ENCODE peak calls at places on chromosomes 13 and 19, in eight cellular contexts. L is stimulated activated CD4-positive, alpha-beta T cell treated with anti-CD3 and anti-CD28 coated beads, Interleukin-4, amount 100 ng/mL, for 48 hours; K is KBM-7; D is stimulated activated CD8-positive, alpha-beta memory T cell treated with anti-CD3 and anti-CD28 coated beads, Interleukin-4, amount 100 ng/mL, for 1 hour; M is hypothalamus; W is iris pigment epithelial cell; C is AG04450; Y is NCI-H1092. Z is an unnamed sample.

GRCh38 chr19:18057557-18057956 is 29.2 kb downstream of the IL12RB1 start:
- DNase-seq in L (no peak), K (peak; percentile 28), D (no peak), M (peak; percentile 24), W (no peak), C (no peak), Y (no peak), Z (no peak)

GRCh38 chr19:44111910-44112463 is 1.2 kb upstream of the ZNF225 start:
- DNase-seq in L (no peak), K (no peak), D (no peak), M (no peak), W (peak; percentile 97), C (peak; percentile 67), Y (no peak), Z (peak; percentile 77)

GRCh38 chr13:42071667-42072419 is 23.4 kb downstream of the DGKH start:
- DNase-seq in L (no peak), K (peak; percentile 70), D (no peak), M (no peak), W (peak; percentile 87), C (no peak), Y (no peak), Z (no peak)

GRCh38 chr13:51895906-51896888 is 34.4 kb downstream of the CCDC70 start:
- DNase-seq in L (peak; percentile 43), K (peak; percentile 74), D (no peak), M (no peak), W (peak; percentile 70), C (peak; percentile 7), Y (no peak), Z (peak; percentile 34)

GRCh38 chr19:2727640-2727944 is 6.4 kb upstream of the DIRAS1 start:
- DNase-seq in L (no peak), K (no peak), D (no peak), M (no peak), W (peak; percentile 4), C (no peak), Y (no peak), Z (no peak)

GRCh38 chr13:43293561-43293960 is 270.2 kb downstream of the DNAJC15 start:
- DNase-seq in L (no peak), K (no peak), D (no peak), M (no peak), W (no peak), C (no peak), Y (no peak), Z (peak; percentile 40)

GRCh38 chr13:25037057-25037813 is 58.7 kb upstream of the PABPC3 start:
- DNase-seq in L (peak; percentile 29), K (peak; percentile 47), D (peak; percentile 11), M (peak; percentile 9), W (peak; percentile 69), C (peak; percentile 23), Y (peak; percentile 47), Z (peak; percentile 64)

GRCh38 chr19:5547881-5548280 is 19.9 kb downstream of the TINCR start:
- DNase-seq in L (no peak), K (peak; percentile 72), D (no peak), M (no peak), W (peak; percentile 31), C (peak; percentile 13), Y (no peak), Z (peak; percentile 18)

GRCh38 chr19:5718032-5718578 is 1.8 kb downstream of the LONP1 start:
- DNase-seq in L (peak; percentile 66), K (no peak), D (no peak), M (no peak), W (peak; percentile 72), C (peak; percentile 10), Y (no peak), Z (no peak)

GRCh38 chr19:31436121-31436776 is 87.0 kb upstream of the TSHZ3 start:
- DNase-seq in L (no peak), K (no peak), D (no peak), M (no peak), W (peak; percentile 52), C (no peak), Y (no peak), Z (peak; percentile 34)

GRCh38 chr19:17248011-17248776 is 2.5 kb upstream of the NR2F6 start:
- DNase-seq in L (no peak), K (no peak), D (no peak), M (no peak), W (no peak), C (no peak), Y (no peak), Z (no peak)

GRCh38 chr19:45307361-45307760 is 15.3 kb downstream of the CKM start:
- DNase-seq in L (no peak), K (no peak), D (no peak), M (no peak), W (no peak), C (no peak), Y (no peak), Z (no peak)

GRCh38 chr13:107865643-107866006 is 349.7 kb downstream of the LIG4 start:
- DNase-seq in L (no peak), K (no peak), D (no peak), M (no peak), W (peak; percentile 54), C (no peak), Y (peak; percentile 75), Z (peak; percentile 42)

GRCh38 chr19:29098863-29099481 is 114.0 kb downstream of the UQCRFS1 start:
- DNase-seq in L (no peak), K (no peak), D (no peak), M (no peak), W (peak; percentile 23), C (peak; percentile 7), Y (no peak), Z (no peak)

GRCh38 chr13:73779881-73780280 is 354.3 kb downstream of the KLF12 start:
- DNase-seq in L (no peak), K (no peak), D (no peak), M (no peak), W (no peak), C (no peak), Y (no peak), Z (no peak)

GRCh38 chr19:771332-771785 is 20.4 kb downstream of the MISP start:
- DNase-seq in L (peak; percentile 15), K (peak; percentile 58), D (no peak), M (no peak), W (peak; percentile 51), C (no peak), Y (no peak), Z (peak; percentile 55)

GRCh38 chr19:38781058-38781457 is 7.7 kb upstream of the LGALS7 start:
- DNase-seq in L (no peak), K (no peak), D (no peak), M (no peak), W (no peak), C (no peak), Y (no peak), Z (no peak)

GRCh38 chr13:32530841-32531253 is 7.7 kb downstream of the N4BP2L2 start:
- DNase-seq in L (no peak), K (peak; percentile 35), D (no peak), M (no peak), W (peak; percentile 89), C (peak; percentile 58), Y (no peak), Z (peak; percentile 42)

GRCh38 chr13:25177012-25177411 is 4.9 kb upstream of the AMER2 start:
- DNase-seq in L (no peak), K (no peak), D (no peak), M (no peak), W (no peak), C (no peak), Y (no peak), Z (no peak)

GRCh38 chr13:32790731-32791130 is 204.5 kb downstream of the PDS5B start:
- DNase-seq in L (no peak), K (peak; percentile 16), D (no peak), M (no peak), W (no peak), C (no peak), Y (no peak), Z (no peak)

GRCh38 chr19:15337202-15337601 is 4.9 kb upstream of the BRD4 start:
- DNase-seq in L (no peak), K (no peak), D (no peak), M (no peak), W (peak; percentile 64), C (no peak), Y (no peak), Z (peak; percentile 66)

GRCh38 chr19:47005873-47006272 is 13.8 kb upstream of the NPAS1 start:
- DNase-seq in L (no peak), K (peak; percentile 25), D (no peak), M (no peak), W (no peak), C (no peak), Y (no peak), Z (no peak)

GRCh38 chr19:2462635-2463421 is 6.1 kb upstream of the LMNB2 start:
- DNase-seq in L (no peak), K (no peak), D (no peak), M (peak; percentile 21), W (peak; percentile 97), C (peak; percentile 86), Y (peak; percentile 78), Z (peak; percentile 97)

GRCh38 chr13:78265098-78265497 is 338.3 kb downstream of the POU4F1 start:
- DNase-seq in L (no peak), K (no peak), D (no peak), M (no peak), W (no peak), C (no peak), Y (no peak), Z (peak; percentile 34)

GRCh38 chr13:26074706-26075105 is 22.9 kb upstream of the SHISA2 start:
- DNase-seq in L (no peak), K (no peak), D (no peak), M (no peak), W (peak; percentile 26), C (no peak), Y (no peak), Z (no peak)

GRCh38 chr19:31139871-31140505 is 209.2 kb downstream of the TSHZ3 start:
- DNase-seq in L (no peak), K (no peak), D (no peak), M (no peak), W (peak; percentile 78), C (peak; percentile 45), Y (no peak), Z (peak; percentile 91)

GRCh38 chr19:15471639-15472101 is 7.3 kb upstream of the RASAL3 start:
- DNase-seq in L (no peak), K (no peak), D (no peak), M (no peak), W (no peak), C (no peak), Y (no peak), Z (no peak)

GRCh38 chr13:112970552-112971287 is 1.7 kb downstream of the MCF2L start:
- DNase-seq in L (no peak), K (no peak), D (no peak), M (no peak), W (no peak), C (no peak), Y (no peak), Z (no peak)

GRCh38 chr13:95301947-95302386 is 716 bp upstream of the ABCC4 start:
- DNase-seq in L (no peak), K (no peak), D (no peak), M (no peak), W (no peak), C (no peak), Y (peak; percentile 81), Z (no peak)

GRCh38 chr19:30590596-30591229 is 218.5 kb downstream of the ZNF536 start:
- DNase-seq in L (no peak), K (no peak), D (no peak), M (no peak), W (no peak), C (no peak), Y (no peak), Z (no peak)

GRCh38 chr19:51341066-51341465 is 873 bp downstream of the VSIG10L start:
- DNase-seq in L (no peak), K (no peak), D (no peak), M (no peak), W (no peak), C (no peak), Y (no peak), Z (no peak)

GRCh38 chr13:73090116-73090811 is 31.5 kb downstream of the KLF5 start:
- DNase-seq in L (peak; percentile 2), K (peak; percentile 13), D (no peak), M (no peak), W (peak; percentile 87), C (peak; percentile 48), Y (no peak), Z (peak; percentile 82)

GRCh38 chr13:102569488-102569887 is 27.3 kb upstream of the TPP2 start:
- DNase-seq in L (no peak), K (no peak), D (no peak), M (no peak), W (peak; percentile 61), C (no peak), Y (no peak), Z (peak; percentile 33)

GRCh38 chr19:7869910-7870511 is 4.2 kb downstream of the PRR36 start:
- DNase-seq in L (peak; percentile 45), K (peak; percentile 92), D (peak; percentile 11), M (no peak), W (no peak), C (no peak), Y (no peak), Z (peak; percentile 15)

Z was measured in HCEC 1CT.